ENCODE peak calls at places on chromosomes 16 and 17, in seven cellular contexts. M is nucleus accumbens, B is HAP-1, W is progenitor cell of endocrine pancreas, P is HepG2, G is NCI-H1105, I is transverse colon. S is an unnamed sample.

GRCh38 chr16:3068486-3068885 is 3.0 kb downstream of the IL32 start:
- DNase-seq in W (no peak), G (no peak), I (peak), P (no peak), M (no peak), B (no peak), S (no peak)

GRCh38 chr16:200388-200787 is 20.1 kb downstream of the HBQ1 start:
- DNase-seq in W (no peak), P (no peak), M (no peak), I (no peak), B (no peak), G (no peak), S (no peak)

GRCh38 chr16:59635674-59636073 is 901.6 kb upstream of the GOT2 start:
- DNase-seq in M (no peak), B (no peak), G (no peak), I (no peak), P (no peak), W (no peak), S (no peak)

GRCh38 chr17:4988168-4988567 is 693 bp upstream of the CAMTA2 start:
- DNase-seq in I (no peak), W (no peak), P (no peak), B (no peak), M (no peak), G (no peak), S (no peak)

GRCh38 chr16:9099131-9099625 is 7.7 kb downstream of the HAPSTR1 start:
- DNase-seq in G (no peak), B (no peak), M (no peak), W (no peak), I (no peak), P (peak), S (peak)

GRCh38 chr16:58219432-58219831 is 21.5 kb upstream of the CSNK2A2 start:
- DNase-seq in M (no peak), W (no peak), I (no peak), P (no peak), G (no peak), B (no peak), S (no peak)

GRCh38 chr16:86221085-86221484 is 289.2 kb upstream of the FOXF1 start:
- DNase-seq in G (no peak), M (no peak), I (no peak), P (no peak), B (no peak), W (no peak), S (no peak)

GRCh38 chr16:67666538-67667433 is at the start of the genes C16orf86 and ENKD1:
- DNase-seq in P (peak), G (peak), I (peak), M (peak), W (peak), B (peak), S (peak)

GRCh38 chr16:84593825-84594724 is 23.8 kb downstream of the COTL1 start:
- DNase-seq in G (peak), W (no peak), I (peak), M (no peak), P (peak), B (no peak), S (peak)

GRCh38 chr17:63446218-63446980 is at the start of gene CYB561:
- DNase-seq in M (no peak), B (no peak), W (peak), I (peak), P (no peak), G (peak), S (peak)

GRCh38 chr16:2088192-2088631 is 40.4 kb downstream of the TSC2 start:
- DNase-seq in I (no peak), W (no peak), P (no peak), B (no peak), G (no peak), M (no peak), S (no peak)

GRCh38 chr17:74126179-74126900 is 77.1 kb upstream of the RPL38 start:
- DNase-seq in P (no peak), W (no peak), G (no peak), I (peak), B (no peak), M (no peak), S (no peak)

GRCh38 chr16:27974896-27975540 is 88.5 kb downstream of the GSG1L start:
- DNase-seq in M (no peak), B (no peak), P (no peak), I (no peak), G (no peak), W (no peak), S (no peak)

GRCh38 chr17:77834170-77835115 is 124.1 kb upstream of the TNRC6C start:
- DNase-seq in W (no peak), B (no peak), P (peak), G (no peak), M (no peak), I (peak), S (peak)

GRCh38 chr16:4945560-4946502 is 8.9 kb upstream of the PPL start:
- DNase-seq in P (no peak), B (no peak), G (no peak), W (no peak), M (no peak), I (no peak), S (peak)

GRCh38 chr16:53789159-53789558 is 85.2 kb downstream of the FTO start:
- DNase-seq in W (no peak), I (no peak), G (no peak), B (no peak), M (no peak), P (no peak), S (no peak)

GRCh38 chr17:34307110-34307509 is 12.1 kb upstream of the CCL8 start:
- DNase-seq in P (no peak), I (no peak), B (no peak), W (no peak), M (no peak), G (no peak), S (no peak)

GRCh38 chr16:50992366-50993032 is 158.6 kb downstream of the SALL1 start:
- DNase-seq in W (no peak), B (no peak), G (no peak), I (no peak), P (no peak), M (no peak), S (no peak)

GRCh38 chr17:47715669-47716325 is 17.2 kb upstream of the TBX21 start:
- DNase-seq in I (no peak), M (no peak), P (no peak), B (no peak), G (no peak), W (no peak), S (no peak)

GRCh38 chr16:29820271-29820701 is at the start of gene MVP:
- DNase-seq in P (no peak), I (peak), G (no peak), M (peak), B (no peak), W (no peak), S (peak)

GRCh38 chr17:8695241-8695640 is 49.4 kb downstream of the CCDC42 start:
- DNase-seq in M (no peak), G (no peak), I (no peak), P (no peak), W (no peak), B (no peak), S (no peak)

GRCh38 chr17:29936724-29937123 is 4.7 kb upstream of the EFCAB5 start:
- DNase-seq in B (no peak), I (no peak), G (no peak), W (no peak), P (no peak), M (no peak), S (no peak)

GRCh38 chr16:79969458-79969857 is 368.9 kb upstream of the MAF start:
- DNase-seq in B (no peak), P (no peak), M (no peak), W (no peak), G (no peak), I (no peak), S (no peak)

GRCh38 chr16:74556375-74556922 is 50.5 kb downstream of the GLG1 start:
- DNase-seq in M (no peak), W (no peak), P (no peak), I (no peak), G (no peak), B (no peak), S (no peak)

GRCh38 chr16:72189865-72190371 is 18.0 kb upstream of the PMFBP1 start:
- DNase-seq in G (no peak), I (no peak), B (no peak), M (no peak), W (no peak), P (no peak), S (no peak)

GRCh38 chr17:78737332-78737731 is 44.7 kb downstream of the CYTH1 start:
- DNase-seq in P (no peak), I (no peak), M (no peak), W (no peak), B (peak), G (peak), S (no peak)

GRCh38 chr17:45784583-45785372 is 658 bp downstream of the CRHR1 start:
- DNase-seq in B (peak), W (peak), M (no peak), G (peak), I (no peak), P (peak), S (peak)

GRCh38 chr17:49976163-49976827 is 7.3 kb downstream of the DLX4 start:
- DNase-seq in W (no peak), P (no peak), B (peak), I (no peak), M (no peak), G (peak), S (no peak)

GRCh38 chr16:89637379-89637778 is 20.1 kb downstream of the CHMP1A start:
- DNase-seq in P (no peak), I (no peak), B (no peak), G (no peak), W (no peak), M (no peak), S (no peak)

GRCh38 chr17:45867702-45868101 is 23.0 kb downstream of the SPPL2C start:
- DNase-seq in M (no peak), B (no peak), P (peak), G (no peak), I (no peak), W (no peak), S (no peak)

GRCh38 chr16:4613636-4614570 is 785 bp downstream of the UBALD1 start:
- DNase-seq in M (no peak), B (no peak), I (peak), P (peak), W (peak), G (no peak), S (peak)

GRCh38 chr16:29943846-29944669 is 17.8 kb upstream of the TMEM219 start:
- DNase-seq in G (no peak), P (peak), W (no peak), M (no peak), I (peak), B (peak), S (no peak)

GRCh38 chr16:26532456-26532855 is 534.3 kb upstream of the C16orf82 start:
- DNase-seq in M (no peak), P (no peak), W (no peak), B (no peak), I (no peak), G (no peak), S (no peak)

GRCh38 chr17:73710095-73710592 is 65.9 kb upstream of the SDK2 start:
- DNase-seq in M (peak), P (peak), B (peak), I (peak), G (no peak), W (peak), S (no peak)

GRCh38 chr17:7613769-7614421 is 802 bp downstream of the FXR2 start:
- DNase-seq in B (no peak), M (no peak), P (no peak), W (no peak), G (no peak), I (no peak), S (peak)

GRCh38 chr17:29642171-29642611 is 19.5 kb upstream of the CORO6 start:
- DNase-seq in I (no peak), B (no peak), G (peak), M (no peak), W (no peak), P (no peak), S (no peak)

GRCh38 chr16:85172465-85173071 is 60.3 kb upstream of the CIBAR2 start:
- DNase-seq in B (peak), P (peak), M (no peak), G (no peak), I (no peak), W (no peak), S (peak)

GRCh38 chr17:50361561-50362480 is 11.2 kb downstream of the MRPL27 start:
- DNase-seq in P (peak), I (peak), M (peak), B (peak), W (no peak), G (no peak), S (peak)

S was measured in lower lobe of right lung.